ENCODE peak calls at places on chromosome 19, in five cellular contexts. E is PC-9, C is Peyer's patch, Y is heart right ventricle, V is breast epithelium. H is an unnamed sample.

GRCh38 chr19:13023666-13024065 is 28.4 kb downstream of the NFIX start:
- DNase-seq in E (no peak), C (no peak), Y (no peak), V (no peak), H (no peak)

GRCh38 chr19:3047307-3048189 is 14.7 kb downstream of the TLE5 start:
- DNase-seq in E (peak; percentile 54), C (peak; percentile 79), Y (peak; percentile 74), V (peak; percentile 79), H (peak; percentile 70)

GRCh38 chr19:48842744-48843162 is 6.5 kb upstream of the HSD17B14 start:
- DNase-seq in E (peak; percentile 50), C (no peak), Y (no peak), V (no peak), H (peak; percentile 59)

GRCh38 chr19:55640043-55640576 is 692 bp upstream of the ZNF580 start:
- DNase-seq in E (no peak), C (peak; percentile 77), Y (peak; percentile 71), V (peak; percentile 71), H (no peak)

GRCh38 chr19:275000-275399 is 16.2 kb downstream of the PLPP2 start:
- DNase-seq in E (no peak), C (no peak), Y (no peak), V (no peak), H (no peak)

GRCh38 chr19:11205939-11206570 is 8.7 kb upstream of the KANK2 start:
- DNase-seq in E (no peak), C (no peak), Y (no peak), V (no peak), H (no peak)

GRCh38 chr19:30682576-30683536 is 310.7 kb downstream of the ZNF536 start:
- DNase-seq in E (peak; percentile 49), C (peak; percentile 72), Y (peak; percentile 74), V (peak; percentile 75), H (peak; percentile 88)

GRCh38 chr19:16342002-16342715 is 17.5 kb downstream of the KLF2 start:
- DNase-seq in E (no peak), C (no peak), Y (no peak), V (no peak), H (peak; percentile 77)

GRCh38 chr19:29683009-29683408 is 17.7 kb downstream of the PLEKHF1 start:
- DNase-seq in E (no peak), C (no peak), Y (no peak), V (no peak), H (no peak)

GRCh38 chr19:29812080-29812880 is 489 bp downstream of the CCNE1 start:
- DNase-seq in E (no peak), C (peak; percentile 55), Y (peak; percentile 43), V (no peak), H (no peak)

GRCh38 chr19:48798937-48799336 is 11.9 kb downstream of the BCAT2 start:
- DNase-seq in E (no peak), C (no peak), Y (no peak), V (no peak), H (no peak)

GRCh38 chr19:13717194-13717643 is 47.1 kb upstream of the MRI1 start:
- DNase-seq in E (no peak), C (no peak), Y (no peak), V (no peak), H (no peak)

GRCh38 chr19:44574201-44574950 is 39.0 kb upstream of the IGSF23 start:
- DNase-seq in E (peak; percentile 84), C (no peak), Y (no peak), V (no peak), H (no peak)

GRCh38 chr19:30780456-30780855 is 408.3 kb downstream of the ZNF536 start:
- DNase-seq in E (no peak), C (no peak), Y (no peak), V (no peak), H (peak; percentile 22)

GRCh38 chr19:50383852-50384684 is at the start of gene POLD1:
- DNase-seq in E (peak; percentile 92), C (peak; percentile 99), Y (peak; percentile 97), V (peak; percentile 98), H (peak; percentile 98)

GRCh38 chr19:50384685-50385535 is 763 bp downstream of the POLD1 start:
- DNase-seq in E (peak; percentile 40), C (peak; percentile 37), Y (no peak), V (no peak), H (no peak)

GRCh38 chr19:50381881-50382729 is 2.0 kb upstream of the POLD1 start:
- DNase-seq in E (no peak), C (peak; percentile 45), Y (no peak), V (no peak), H (no peak)

GRCh38 chr19:50380767-50381166 is 3.4 kb upstream of the POLD1 start:
- DNase-seq in E (no peak), C (no peak), Y (no peak), V (no peak), H (no peak)

GRCh38 chr19:50383307-50383851 is 768 bp upstream of the POLD1 start:
- DNase-seq in E (no peak), C (no peak), Y (no peak), V (no peak), H (no peak)
- H3K4me3 ChIP-seq in E (peak overlapping the region; percentile 78), C (peak overlapping the region; percentile 81), Y (peak overlapping the region; percentile 65), V (peak overlapping the region; percentile 75), H (peak overlapping the region; percentile 55)

GRCh38 chr19:32909257-32909656 is 39.7 kb upstream of the SLC7A9 start:
- DNase-seq in E (no peak), C (no peak), Y (no peak), V (no peak), H (no peak)

GRCh38 chr19:32911467-32911866 is 41.9 kb upstream of the SLC7A9 start:
- DNase-seq in E (no peak), C (no peak), Y (no peak), V (no peak), H (no peak)

GRCh38 chr19:32910874-32911273 is 41.3 kb upstream of the SLC7A9 start:
- DNase-seq in E (no peak), C (no peak), Y (no peak), V (no peak), H (peak; percentile 82)

GRCh38 chr19:32910094-32910493 is 40.5 kb upstream of the SLC7A9 start:
- DNase-seq in E (no peak), C (no peak), Y (no peak), V (no peak), H (no peak)

GRCh38 chr19:32908641-32909190 is 39.1 kb upstream of the SLC7A9 start:
- DNase-seq in E (no peak), C (no peak), Y (no peak), V (no peak), H (no peak)
- H3K27ac ChIP-seq in E (no peak overlapping the region), C (no peak overlapping the region), Y (no peak overlapping the region), V (peak overlapping the region; percentile 2), H (no peak overlapping the region)

DNA sequence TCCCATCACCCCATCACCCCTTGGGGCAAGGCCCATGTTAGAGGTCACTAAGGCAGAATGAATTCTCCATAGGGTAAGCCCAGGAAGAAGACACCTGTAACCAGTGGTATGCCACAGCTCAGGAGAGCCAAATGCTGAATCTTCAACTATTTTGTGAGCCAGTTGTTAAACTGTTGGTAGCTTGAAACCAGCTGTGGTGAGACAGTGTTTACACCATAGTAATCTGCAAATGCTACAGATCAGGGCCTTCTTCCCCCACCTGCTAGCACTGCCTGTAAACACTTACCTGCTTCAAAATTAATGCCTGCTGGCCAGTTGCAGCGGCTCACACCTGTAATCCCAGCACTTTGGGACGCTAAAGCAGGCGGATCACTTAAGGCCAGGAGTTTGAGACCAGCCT is 12.1 kb downstream of the FBXL12 start:
- DNase-seq in E (no peak), C (no peak), Y (no peak), V (no peak), H (no peak)
- H3K36me3 ChIP-seq in E (peaks cover 11% of the 10 kb centered on the region), C (no peaks in the 10 kb centered on the region), Y (peaks cover 15% of the 10 kb centered on the region), V (peaks cover 7% of the 10 kb centered on the region), H (peaks cover 51% of the 10 kb centered on the region)

DNA sequence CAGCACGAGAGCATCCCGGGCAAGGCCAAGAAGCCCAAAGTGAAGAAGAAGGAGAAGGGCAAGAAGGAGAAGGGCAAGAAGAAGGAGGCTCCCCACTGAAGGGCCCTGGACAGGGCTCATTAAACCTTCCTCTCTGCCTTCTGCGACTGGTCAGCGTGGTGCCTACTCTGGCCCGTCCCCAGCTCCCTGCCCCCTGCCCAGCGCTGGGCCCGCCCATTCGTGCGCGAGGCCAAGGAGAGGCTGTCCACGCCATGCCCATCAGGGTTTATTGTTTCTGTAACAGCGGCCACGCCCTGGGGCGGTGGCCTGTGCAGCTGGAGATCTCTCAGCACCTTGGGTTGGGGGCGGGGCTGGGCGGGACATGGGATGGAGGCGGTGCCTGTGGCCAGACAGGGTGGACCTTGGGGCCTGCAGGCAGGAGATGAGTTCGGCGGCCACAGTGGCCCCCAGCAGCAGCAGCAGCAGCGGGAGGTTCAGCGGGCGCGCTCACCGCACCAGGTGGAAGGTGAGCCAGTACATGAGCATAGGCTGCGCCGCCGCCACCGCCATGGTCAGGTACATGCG is 897 bp downstream of the C19orf33 start:
- DNase-seq in E (peak; percentile 95), C (peak; percentile 98), Y (peak; percentile 44), V (peak; percentile 74), H (no peak)
- H3K4me3 ChIP-seq in E (peak overlapping the region; percentile 72), C (peak overlapping the region; percentile 51), Y (peak overlapping the region; percentile 40), V (peak overlapping the region; percentile 18), H (no peak overlapping the region)

GRCh38 chr19:15247107-15248014 is 15.1 kb upstream of the EPHX3 start:
- DNase-seq in E (no peak), C (no peak), Y (no peak), V (no peak), H (no peak)

GRCh38 chr19:15244808-15245207 is 12.6 kb upstream of the EPHX3 start:
- DNase-seq in E (no peak), C (no peak), Y (no peak), V (no peak), H (no peak)

GRCh38 chr19:15244106-15244803 is 12.0 kb upstream of the EPHX3 start:
- DNase-seq in E (no peak), C (no peak), Y (no peak), V (no peak), H (no peak)

GRCh38 chr19:15246198-15246481 is 13.9 kb upstream of the EPHX3 start:
- DNase-seq in E (no peak), C (no peak), Y (no peak), V (no peak), H (no peak)

GRCh38 chr19:15245370-15246197 is 13.3 kb upstream of the EPHX3 start:
- DNase-seq in E (no peak), C (no peak), Y (no peak), V (no peak), H (no peak)
- H3K27ac ChIP-seq in E (no peak overlapping the region), C (no peak overlapping the region), Y (peak overlapping the region; percentile 88), V (no peak overlapping the region), H (no peak overlapping the region)

DNA sequence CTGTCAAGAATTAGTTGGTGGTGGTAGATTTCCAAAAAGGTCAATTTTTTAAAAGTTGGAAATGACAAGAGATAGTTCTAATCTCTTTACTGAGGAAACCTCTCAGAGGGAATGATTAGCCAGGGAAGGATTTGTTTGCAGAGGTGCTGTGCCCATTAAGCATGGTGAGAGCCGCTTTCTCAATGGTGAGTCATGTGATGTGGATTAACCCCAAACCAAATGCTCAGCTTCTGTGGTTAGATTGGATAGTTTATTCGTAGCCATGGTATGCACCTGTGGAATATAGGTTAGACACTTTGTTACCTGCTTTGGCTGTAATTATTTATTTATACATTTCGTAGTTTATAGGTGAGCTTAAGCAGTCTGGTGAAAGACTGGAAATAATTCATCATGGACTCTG is 7.1 kb downstream of the HNRNPM start:
- DNase-seq in E (peak; percentile 90), C (no peak), Y (no peak), V (no peak), H (no peak)
- H3K36me3 ChIP-seq in E (peaks cover 38% of the 10 kb centered on the region), C (no peaks in the 10 kb centered on the region), Y (no peaks in the 10 kb centered on the region), V (no peaks in the 10 kb centered on the region), H (peaks cover 68% of the 10 kb centered on the region)